ENCODE peak calls at places on chromosome 9, in nine cellular contexts. K is neural progenitor cell, Y is HCT116, R is DND-41, V is keratinocyte, G is cardiac muscle cell, Q is IMR-90, J is GM23338, N is psoas muscle. O is an unnamed sample. For H3K36me3, the result is how much of the 10 kb centered on the place peaks cover.

GRCh38 chr9:4902135-4902475 is 83.0 kb upstream of the JAK2 start:
- DNase-seq in K (no peak), Y (no peak), R (no peak), V (no peak), G (no peak), Q (no peak), J (peak), N (no peak), O (no peak)

GRCh38 chr9:96161819-96162218 is 140.2 kb downstream of the HSD17B3 start:
- DNase-seq in K (no peak), Y (no peak), R (no peak), V (no peak), G (no peak), Q (no peak), J (no peak), N (no peak), O (no peak)

GRCh38 chr9:20941177-20941690 is 90.2 kb downstream of the HACD4 start:
- DNase-seq in K (peak), Y (peak), R (peak), V (peak), G (peak), Q (peak), J (peak), N (no peak), O (no peak)

GRCh38 chr9:87667164-87667738 is 58.7 kb upstream of the CTSL start:
- DNase-seq in K (peak), Y (peak), R (peak), V (no peak), G (no peak), Q (no peak), J (peak), N (no peak), O (no peak)

GRCh38 chr9:30774326-30774725 is 1610.1 kb upstream of the ACO1 start:
- DNase-seq in K (peak), Y (no peak), R (no peak), V (no peak), G (peak), Q (no peak), J (peak), N (peak), O (no peak)

GRCh38 chr9:88388886-88389617 is 808 bp downstream of the SPIN1 start:
- DNase-seq in K (peak), Y (peak), R (peak), V (no peak), G (peak), Q (peak), J (peak), N (no peak), O (peak)

GRCh38 chr9:14372437-14373318 is 58.7 kb upstream of the NFIB start:
- DNase-seq in K (no peak), Y (peak), R (no peak), V (no peak), G (no peak), Q (peak), J (peak), N (no peak), O (no peak)

GRCh38 chr9:33013962-33014664 is 11.0 kb upstream of the DNAJA1 start:
- DNase-seq in K (no peak), Y (no peak), R (no peak), V (no peak), G (no peak), Q (no peak), J (peak), N (no peak), O (no peak)

GRCh38 chr9:137227057-137227852 is at the start of gene RNF224:
- DNase-seq in K (peak), Y (peak), R (peak), V (no peak), G (peak), Q (peak), J (peak), N (peak), O (peak)

GRCh38 chr9:16105576-16105975 is 552.7 kb downstream of the CCDC171 start:
- DNase-seq in K (no peak), Y (no peak), R (no peak), V (no peak), G (no peak), Q (peak), J (no peak), N (no peak), O (no peak)

GRCh38 chr9:137163805-137164204 is 6.0 kb downstream of the LRRC26 start:
- DNase-seq in K (no peak), Y (no peak), R (no peak), V (no peak), G (no peak), Q (no peak), J (no peak), N (no peak), O (no peak)

GRCh38 chr9:18037981-18038380 is 436.0 kb upstream of the ADAMTSL1 start:
- DNase-seq in K (no peak), Y (no peak), R (no peak), V (no peak), G (no peak), Q (no peak), J (no peak), N (no peak), O (no peak)

GRCh38 chr9:15697459-15697858 is 144.6 kb downstream of the CCDC171 start:
- DNase-seq in K (no peak), Y (no peak), R (no peak), V (peak), G (no peak), Q (peak), J (no peak), N (no peak), O (no peak)

GRCh38 chr9:35756743-35757526 is 2.9 kb upstream of the MSMP start:
- DNase-seq in K (peak), Y (peak), R (peak), V (no peak), G (peak), Q (no peak), J (peak), N (peak), O (peak)

GRCh38 chr9:137307255-137308101 is 5.4 kb upstream of the NRARP start:
- DNase-seq in K (peak), Y (no peak), R (no peak), V (no peak), G (peak), Q (no peak), J (peak), N (peak), O (peak)

GRCh38 chr9:19699757-19700156 is 89.1 kb downstream of the SLC24A2 start:
- DNase-seq in K (no peak), Y (no peak), R (no peak), V (no peak), G (no peak), Q (no peak), J (peak), N (no peak), O (no peak)

GRCh38 chr9:19233344-19233743 is 2.9 kb downstream of the DENND4C start:
- DNase-seq in K (no peak), Y (no peak), R (no peak), V (no peak), G (no peak), Q (no peak), J (no peak), N (no peak), O (no peak)

GRCh38 chr9:137689745-137690529 is 71.1 kb downstream of the EHMT1 start:
- DNase-seq in K (no peak), Y (no peak), R (no peak), V (no peak), G (no peak), Q (peak), J (no peak), N (no peak), O (no peak)

GRCh38 chr9:98584059-98584458 is 124.7 kb downstream of the GABBR2 start:
- DNase-seq in K (no peak), Y (no peak), R (no peak), V (no peak), G (no peak), Q (no peak), J (no peak), N (no peak), O (peak)

GRCh38 chr9:83061036-83061435 is 1.9 kb downstream of the RASEF start:
- DNase-seq in K (no peak), Y (no peak), R (no peak), V (peak), G (no peak), Q (peak), J (no peak), N (no peak), O (no peak)

GRCh38 chr9:95004452-95005275 is 278.2 kb downstream of the AOPEP start:
- DNase-seq in K (peak), Y (no peak), R (no peak), V (no peak), G (peak), Q (no peak), J (peak), N (peak), O (peak)

GRCh38 chr9:124551472-124552339 is 44.5 kb upstream of the NR5A1 start:
- DNase-seq in K (peak), Y (peak), R (peak), V (no peak), G (peak), Q (peak), J (peak), N (no peak), O (no peak)

GRCh38 chr9:101737705-101738565 is 512 bp downstream of the GRIN3A start:
- DNase-seq in K (peak), Y (no peak), R (no peak), V (no peak), G (peak), Q (no peak), J (peak), N (peak), O (no peak)

GRCh38 chr9:16221822-16222547 is 648.5 kb downstream of the BNC2 start:
- DNase-seq in K (no peak), Y (no peak), R (no peak), V (no peak), G (no peak), Q (no peak), J (peak), N (no peak), O (no peak)

GRCh38 chr9:83343366-83343765 is 194.8 kb downstream of the FRMD3 start:
- DNase-seq in K (no peak), Y (no peak), R (no peak), V (no peak), G (no peak), Q (no peak), J (no peak), N (no peak), O (no peak)

GRCh38 chr9:113267911-113268563 is 7.3 kb downstream of the CDC26 start:
- DNase-seq in K (no peak), Y (no peak), R (no peak), V (no peak), G (no peak), Q (no peak), J (no peak), N (no peak), O (no peak)

GRCh38 chr9:114290561-114290986 is 32.3 kb upstream of the ORM1 start:
- DNase-seq in K (no peak), Y (no peak), R (no peak), V (no peak), G (no peak), Q (no peak), J (no peak), N (peak), O (no peak)

GRCh38 chr9:93725382-93725781 is 149.0 kb downstream of the PHF2 start:
- DNase-seq in K (no peak), Y (no peak), R (no peak), V (no peak), G (no peak), Q (no peak), J (no peak), N (no peak), O (no peak)

GRCh38 chr9:124390812-124391658 is 24.2 kb downstream of the PSMB7 start:
- DNase-seq in K (peak), Y (no peak), R (no peak), V (no peak), G (no peak), Q (peak), J (no peak), N (no peak), O (no peak)

GRCh38 chr9:4519604-4520003 is 29.3 kb downstream of the SLC1A1 start:
- DNase-seq in K (no peak), Y (no peak), R (no peak), V (no peak), G (no peak), Q (no peak), J (no peak), N (no peak), O (no peak)

GRCh38 chr9:125106285-125106893 is 36.9 kb downstream of the SCAI start:
- DNase-seq in K (no peak), Y (no peak), R (no peak), V (no peak), G (no peak), Q (peak), J (no peak), N (no peak), O (no peak)

DNA sequence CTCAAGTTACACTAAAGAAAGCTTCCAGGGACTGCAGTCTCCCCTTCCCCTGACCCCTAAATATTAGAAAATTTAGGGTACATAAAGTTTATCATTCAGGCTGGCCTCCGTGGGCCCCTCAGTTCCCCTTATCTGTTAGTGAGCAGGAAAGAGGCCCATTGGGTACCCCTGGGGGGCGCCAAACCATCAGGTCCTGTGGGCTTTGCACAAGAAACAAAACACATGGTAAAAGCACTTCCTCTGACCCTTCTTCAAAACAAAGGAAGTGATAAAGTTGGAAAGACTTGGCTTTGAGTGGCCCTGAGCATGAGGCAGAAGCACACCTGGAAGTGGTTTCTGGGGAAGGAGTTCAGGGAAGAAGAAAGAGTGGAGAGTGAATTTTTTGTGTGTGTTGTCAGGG is 213.0 kb downstream of the SMARCA2 start:
- DNase-seq in K (peak), Y (no peak), R (peak), V (no peak), G (no peak), Q (no peak), J (peak), N (peak), O (no peak)
- TF ChIP-seq CTCF in K (peak), Y (peak), R (peak), V (peak), G (peak), Q (peak), J (peak), N (peak), O (peak)

DNA sequence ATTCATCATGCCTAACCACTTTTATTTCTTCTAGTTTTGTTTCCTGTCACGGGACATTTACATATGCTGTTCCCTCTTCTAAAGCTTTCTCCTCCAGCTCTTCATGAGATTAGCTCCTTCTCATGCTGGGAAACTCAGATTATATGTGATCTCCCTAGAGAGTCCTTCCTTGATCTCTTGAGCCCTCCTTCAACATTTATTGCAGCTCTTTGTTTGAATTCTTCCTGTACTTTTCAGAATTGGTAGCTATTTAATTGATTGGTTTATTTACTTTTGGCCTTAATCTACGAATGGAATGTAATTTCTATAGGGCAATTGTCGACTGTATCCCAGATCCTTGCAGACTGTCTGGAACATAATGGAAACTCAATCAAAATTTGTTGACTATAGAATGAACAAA is 9.7 kb upstream of the TRPM3 start:
- DNase-seq in K (no peak), Y (no peak), R (no peak), V (no peak), G (no peak), Q (no peak), J (no peak), N (no peak), O (no peak)
- H3K36me3 ChIP-seq in K (under half), Y (under half), R (under half), V (under half), G (under half), Q (under half), J (under half), N (under half), O (under half)

DNA sequence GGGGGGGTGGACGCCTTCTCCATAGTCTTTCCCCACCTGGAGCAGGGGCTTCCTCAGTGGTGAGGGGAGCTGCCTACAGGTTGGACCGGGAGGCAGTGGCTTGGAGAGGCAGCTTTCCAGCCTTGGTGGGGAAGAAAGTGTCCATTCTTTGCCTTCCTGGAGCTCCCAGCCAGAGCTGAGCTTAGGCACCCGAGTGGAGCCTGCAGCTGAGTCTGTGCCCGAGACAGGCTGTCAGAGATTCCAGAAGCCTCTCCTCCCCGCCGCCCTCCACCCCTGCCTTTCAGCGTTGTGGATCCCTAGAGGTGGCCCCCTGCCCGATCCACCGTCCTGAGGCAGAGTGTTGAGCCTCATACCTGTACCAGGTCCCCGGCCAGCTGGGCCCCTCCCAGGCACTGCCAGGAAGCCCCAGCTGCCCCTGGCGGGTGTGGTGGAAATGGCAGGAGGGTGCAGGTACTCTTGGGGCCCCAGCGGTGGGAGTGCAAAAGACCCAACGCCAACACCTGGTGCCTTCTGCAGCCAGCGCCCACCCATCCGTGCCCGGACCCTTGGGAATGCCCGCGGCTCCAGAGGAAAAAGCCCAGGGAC is 112.0 kb downstream of the RXRA start:
- DNase-seq in K (peak), Y (no peak), R (no peak), V (no peak), G (no peak), Q (no peak), J (peak), N (peak), O (no peak)
- TF ChIP-seq CTCF in K (peak), Y (no peak), R (no peak), V (peak), G (no peak), Q (no peak), J (peak), N (peak), O (peak)

DNA sequence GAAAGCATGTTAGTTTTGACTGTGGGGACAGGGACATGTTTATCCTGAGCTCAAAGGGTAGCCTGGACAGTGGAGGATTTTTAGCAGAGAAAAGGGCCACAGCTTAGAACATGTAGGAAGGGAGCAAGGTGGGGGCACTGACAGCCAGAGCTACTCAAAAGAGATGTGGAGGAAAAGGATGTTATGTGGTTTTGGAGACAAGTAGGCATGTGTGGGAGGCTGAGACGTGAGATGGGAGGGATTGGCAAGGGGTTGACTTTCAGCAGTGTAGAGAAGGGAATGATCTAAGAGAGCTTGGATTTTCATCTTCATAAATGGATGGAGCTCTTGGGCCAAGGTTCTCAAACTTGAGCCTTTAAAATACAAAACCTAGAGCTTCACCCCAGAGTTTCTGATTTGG is 24.0 kb downstream of the SYK start:
- DNase-seq in K (no peak), Y (no peak), R (no peak), V (no peak), G (no peak), Q (no peak), J (no peak), N (no peak), O (no peak)
- H3K36me3 ChIP-seq in K (under half), Y (under half), R (under half), V (under half), G (under half), Q (under half), J (under half), N (under half), O (under half)

GRCh38 chr9:105696219-105696793 is 2.0 kb downstream of the TMEM38B start:
- DNase-seq in K (no peak), Y (no peak), R (no peak), V (no peak), G (no peak), Q (no peak), J (no peak), N (no peak), O (no peak)

GRCh38 chr9:105694320-105694847 is at the start of gene TMEM38B:
- DNase-seq in K (peak), Y (peak), R (peak), V (no peak), G (peak), Q (peak), J (peak), N (peak), O (peak)

GRCh38 chr9:105697871-105698270 is 3.5 kb downstream of the TMEM38B start:
- DNase-seq in K (no peak), Y (no peak), R (no peak), V (no peak), G (no peak), Q (peak), J (no peak), N (no peak), O (no peak)

GRCh38 chr9:105693435-105694275 is 686 bp upstream of the TMEM38B start:
- DNase-seq in K (peak), Y (no peak), R (no peak), V (no peak), G (no peak), Q (peak), J (peak), N (no peak), O (no peak)

GRCh38 chr9:105694848-105695581 is 674 bp downstream of the TMEM38B start:
- DNase-seq in K (peak), Y (no peak), R (peak), V (no peak), G (peak), Q (peak), J (peak), N (peak), O (peak)
- TF ChIP-seq CTCF in K (no peak), Y (no peak), R (no peak), V (no peak), G (no peak), Q (no peak), J (no peak), N (no peak), O (no peak)

GRCh38 chr9:134741846-134742245 is 100.2 kb downstream of the COL5A1 start:
- DNase-seq in K (no peak), Y (no peak), R (no peak), V (no peak), G (no peak), Q (no peak), J (no peak), N (no peak), O (no peak)

GRCh38 chr9:134744542-134745295 is 103.1 kb downstream of the COL5A1 start:
- DNase-seq in K (no peak), Y (no peak), R (no peak), V (no peak), G (no peak), Q (no peak), J (no peak), N (no peak), O (no peak)

GRCh38 chr9:134739660-134739968 is 98.0 kb downstream of the COL5A1 start:
- DNase-seq in K (no peak), Y (no peak), R (no peak), V (no peak), G (no peak), Q (no peak), J (no peak), N (no peak), O (no peak)

GRCh38 chr9:134740071-134740470 is 98.5 kb downstream of the COL5A1 start:
- DNase-seq in K (no peak), Y (no peak), R (no peak), V (no peak), G (no peak), Q (no peak), J (no peak), N (no peak), O (no peak)

GRCh38 chr9:134742822-134743221 is 101.2 kb downstream of the COL5A1 start:
- DNase-seq in K (no peak), Y (no peak), R (no peak), V (no peak), G (no peak), Q (no peak), J (peak), N (no peak), O (no peak)
- H3K36me3 ChIP-seq in K (under half), Y (under half), R (under half), V (under half), G (under half), Q (half or more), J (under half), N (under half), O (under half)

DNA sequence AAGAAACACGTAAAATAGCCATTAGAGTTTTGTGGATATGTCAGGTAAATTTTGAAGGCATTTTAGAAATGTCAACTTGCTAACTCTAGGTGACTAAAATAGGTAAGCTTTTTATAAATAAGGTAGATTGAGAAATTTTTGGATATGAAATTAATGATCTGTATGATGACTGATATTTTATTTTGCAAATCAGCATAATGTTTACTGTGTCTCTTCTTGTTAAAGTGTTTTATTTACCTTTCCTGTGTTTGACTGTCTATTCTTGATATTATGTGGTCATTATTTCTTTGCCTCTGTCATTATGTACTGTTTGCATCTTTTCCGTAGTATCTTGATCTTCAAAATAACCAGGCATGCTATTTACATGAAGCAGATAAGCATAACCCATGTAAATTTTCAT is 58.4 kb downstream of the ZCCHC7 start:
- DNase-seq in K (no peak), Y (no peak), R (no peak), V (no peak), G (no peak), Q (no peak), J (no peak), N (no peak), O (no peak)
- TF ChIP-seq CTCF in K (no peak), Y (no peak), R (no peak), V (no peak), G (no peak), Q (no peak), J (no peak), N (no peak), O (no peak)